ENCODE peak calls at places on chromosomes 13 and 19, in ten cellular contexts. L, X, R, G, V, M, E, W, K and Z are unnamed samples.

GRCh38 chr19:3336680-3337523 is 29.5 kb upstream of the NFIC start:
- DNase-seq in G (peak; percentile 72), R (no peak), E (peak; percentile 98), M (no peak), L (no peak), X (no peak), W (peak; percentile 78), V (peak; percentile 59), K (no peak), Z (no peak)

GRCh38 chr13:106083620-106084350 is 451.7 kb downstream of the EFNB2 start:
- DNase-seq in V (peak; percentile 8), M (no peak), R (peak; percentile 2), X (peak; percentile 43), E (peak; percentile 41), G (no peak), W (no peak), K (peak; percentile 31), L (no peak), Z (no peak)

GRCh38 chr13:59879281-59879680 is 284.4 kb downstream of the DIAPH3 start:
- DNase-seq in X (no peak), V (no peak), W (no peak), G (no peak), R (no peak), M (no peak), L (no peak), E (no peak), K (no peak), Z (no peak)

GRCh38 chr13:46866150-46866549 is 30.7 kb downstream of the HTR2A start:
- DNase-seq in V (no peak), R (peak; percentile 2), L (no peak), W (no peak), X (peak; percentile 98), E (no peak), M (no peak), K (no peak), G (peak; percentile 5), Z (no peak)

GRCh38 chr19:27746691-27747380 is 1466.1 kb downstream of the UQCRFS1 start:
- DNase-seq in R (peak; percentile 13), K (peak; percentile 50), W (no peak), V (no peak), E (no peak), M (no peak), X (peak; percentile 0), G (no peak), L (no peak), Z (no peak)

GRCh38 chr19:13557756-13558398 is 51.6 kb upstream of the CACNA1A start:
- DNase-seq in W (no peak), M (no peak), K (peak; percentile 18), G (no peak), X (no peak), V (no peak), R (peak; percentile 6), E (peak; percentile 12), L (no peak), Z (no peak)

GRCh38 chr19:48645652-48646191 is at the start of gene CA11:
- DNase-seq in R (no peak), K (peak; percentile 27), X (peak; percentile 51), E (no peak), L (no peak), W (no peak), V (no peak), G (peak; percentile 32), M (no peak), Z (no peak)

GRCh38 chr19:4350111-4350510 is 6.7 kb downstream of the MPND start:
- DNase-seq in R (no peak), L (no peak), W (no peak), K (no peak), V (no peak), M (no peak), X (no peak), E (no peak), G (no peak), Z (no peak)

GRCh38 chr19:4597278-4597974 is 37.9 kb upstream of the SEMA6B start:
- DNase-seq in E (no peak), M (no peak), R (no peak), W (no peak), G (no peak), V (no peak), X (no peak), L (peak; percentile 3), K (no peak), Z (no peak)

GRCh38 chr13:109871018-109871370 is 84.6 kb upstream of the IRS2 start:
- DNase-seq in E (no peak), L (no peak), W (no peak), G (no peak), V (no peak), R (no peak), M (no peak), X (no peak), K (no peak), Z (no peak)

GRCh38 chr13:19075418-19075817 is 106.2 kb downstream of the TUBA3C start:
- DNase-seq in L (no peak), E (no peak), X (no peak), M (no peak), R (no peak), W (no peak), G (no peak), V (no peak), K (no peak), Z (no peak)

GRCh38 chr13:79128158-79128557 is 277.9 kb downstream of the RBM26 start:
- DNase-seq in R (no peak), M (no peak), G (no peak), X (peak; percentile 94), K (no peak), V (no peak), E (no peak), L (no peak), W (no peak), Z (no peak)

GRCh38 chr19:17220207-17220758 is 5.1 kb downstream of the USE1 start:
- DNase-seq in K (no peak), W (no peak), X (peak; percentile 87), M (peak; percentile 66), G (no peak), V (no peak), R (peak; percentile 28), E (no peak), L (no peak), Z (no peak)

GRCh38 chr13:28658539-28658795 is 463 bp upstream of the POMP start:
- DNase-seq in K (no peak), V (no peak), W (peak; percentile 20), X (peak; percentile 52), R (no peak), L (no peak), G (no peak), E (no peak), M (no peak), Z (no peak)

GRCh38 chr13:45195421-45195820 is 5.4 kb downstream of the KCTD4 start:
- DNase-seq in X (peak; percentile 14), L (no peak), M (no peak), W (no peak), V (no peak), R (no peak), G (no peak), K (no peak), E (no peak), Z (no peak)

GRCh38 chr19:9406798-9407352 is 28.5 kb downstream of the ZNF266 start:
- DNase-seq in V (no peak), L (peak; percentile 32), M (peak; percentile 78), K (no peak), R (peak; percentile 78), W (peak; percentile 71), E (peak; percentile 67), G (peak; percentile 11), X (no peak), Z (no peak)

GRCh38 chr19:37926711-37927110 is 19.7 kb downstream of the SIPA1L3 start:
- DNase-seq in R (no peak), L (no peak), X (no peak), E (no peak), V (no peak), G (no peak), K (no peak), W (no peak), M (no peak), Z (no peak)

GRCh38 chr13:30805603-30806011 is 70.3 kb downstream of the ALOX5AP start:
- DNase-seq in X (no peak), W (no peak), L (no peak), M (no peak), V (no peak), K (no peak), R (no peak), G (no peak), E (peak; percentile 58), Z (no peak)

GRCh38 chr19:49475995-49476880 is 2.2 kb downstream of the FLT3LG start:
- DNase-seq in M (no peak), R (peak; percentile 90), W (no peak), E (no peak), L (peak; percentile 43), V (no peak), G (no peak), K (peak; percentile 88), X (peak; percentile 67), Z (peak; percentile 76)

GRCh38 chr13:38045278-38046048 is 175.9 kb upstream of the TRPC4 start:
- DNase-seq in V (no peak), X (peak; percentile 52), K (peak; percentile 11), G (no peak), E (no peak), M (no peak), L (no peak), R (no peak), W (no peak), Z (no peak)

GRCh38 chr19:16814526-16815100 is 14.6 kb upstream of the SIN3B start:
- DNase-seq in M (no peak), X (no peak), G (no peak), L (no peak), E (no peak), K (no peak), W (no peak), R (no peak), V (no peak), Z (no peak)